ENCODE peak calls at places on chromosomes 13 and 19, in eight cellular contexts. Z, J, M, E, C, D, T and B are unnamed samples.

GRCh38 chr13:24252136-24252535 is 57.2 kb upstream of the C1QTNF9 start:
- DNase-seq in J (no peak), T (no peak), Z (no peak), D (no peak), E (no peak), C (no peak), M (no peak), B (no peak)

GRCh38 chr19:35231956-35232746 is 3.6 kb upstream of the FAM187B start:
- DNase-seq in M (no peak), Z (no peak), J (no peak), D (no peak), C (no peak), E (no peak), T (no peak), B (no peak)

GRCh38 chr13:53238241-53238640 is 209.6 kb downstream of the OLFM4 start:
- DNase-seq in J (no peak), E (no peak), C (no peak), D (no peak), T (no peak), Z (no peak), M (no peak), B (no peak)

GRCh38 chr13:105848494-105848893 is 687.0 kb downstream of the EFNB2 start:
- DNase-seq in J (no peak), Z (no peak), D (peak), E (no peak), M (no peak), C (no peak), T (no peak), B (no peak)

GRCh38 chr13:48302920-48303330 is 626 bp upstream of the RB1 start:
- DNase-seq in M (no peak), J (peak), C (no peak), D (no peak), T (no peak), Z (no peak), E (no peak), B (no peak)

GRCh38 chr19:30516586-30516985 is 144.4 kb downstream of the ZNF536 start:
- DNase-seq in C (no peak), D (no peak), Z (no peak), E (no peak), T (peak), M (no peak), J (no peak), B (no peak)

GRCh38 chr13:58950911-58951310 is 1212.8 kb downstream of the DIAPH3 start:
- DNase-seq in Z (no peak), J (no peak), C (no peak), M (no peak), D (no peak), T (no peak), E (no peak), B (no peak)

GRCh38 chr19:31976775-31977536 is 368.5 kb upstream of the ZNF507 start:
- DNase-seq in T (no peak), Z (no peak), J (no peak), M (no peak), C (no peak), E (no peak), D (no peak), B (no peak)

GRCh38 chr19:48874309-48875135 is 2.3 kb downstream of the PPP1R15A start:
- DNase-seq in M (peak), C (no peak), D (no peak), Z (peak), J (peak), E (peak), T (no peak), B (peak)

GRCh38 chr13:45564108-45564507 is 51.4 kb downstream of the ERICH6B start:
- DNase-seq in M (no peak), D (no peak), J (no peak), Z (peak), E (no peak), T (no peak), C (no peak), B (no peak)

GRCh38 chr19:51564791-51565190 is 6.3 kb upstream of the ZNF175 start:
- DNase-seq in C (no peak), D (no peak), E (no peak), T (no peak), Z (no peak), M (no peak), J (no peak), B (no peak)

GRCh38 chr19:10863107-10863700 is 8.1 kb upstream of the CARM1 start:
- DNase-seq in T (no peak), C (no peak), Z (no peak), M (peak), E (peak), D (no peak), J (no peak), B (no peak)

GRCh38 chr19:40190891-40191835 is at the start of gene MAP3K10:
- DNase-seq in D (peak), J (peak), C (no peak), E (peak), Z (peak), M (peak), T (peak), B (peak)

GRCh38 chr13:110369400-110369799 is 62.3 kb downstream of the COL4A2 start:
- DNase-seq in T (no peak), M (no peak), E (no peak), Z (no peak), C (no peak), J (no peak), D (no peak), B (no peak)
- TF ChIP-seq CTCF in T (no peak), M (no peak), E (no peak), Z (no peak), C (no peak), J (no peak), D (peak), B (no peak)

GRCh38 chr13:73820688-73821087 is 313.5 kb downstream of the KLF12 start:
- DNase-seq in E (no peak), T (no peak), Z (no peak), D (no peak), C (no peak), M (no peak), J (no peak), B (no peak)
- TF ChIP-seq EP300 in E (no peak), T (no peak), Z (no peak), D (no peak), C (no peak), M (no peak), J (no peak), B (no peak)

GRCh38 chr19:54096642-54097106 is 3.9 kb downstream of the OSCAR start:
- DNase-seq in Z (peak), T (no peak), D (no peak), C (no peak), E (no peak), M (no peak), J (peak), B (peak)
- TF ChIP-seq CTCF in Z (no peak), T (no peak), D (peak), C (no peak), E (no peak), M (no peak), J (no peak), B (no peak)

DNA sequence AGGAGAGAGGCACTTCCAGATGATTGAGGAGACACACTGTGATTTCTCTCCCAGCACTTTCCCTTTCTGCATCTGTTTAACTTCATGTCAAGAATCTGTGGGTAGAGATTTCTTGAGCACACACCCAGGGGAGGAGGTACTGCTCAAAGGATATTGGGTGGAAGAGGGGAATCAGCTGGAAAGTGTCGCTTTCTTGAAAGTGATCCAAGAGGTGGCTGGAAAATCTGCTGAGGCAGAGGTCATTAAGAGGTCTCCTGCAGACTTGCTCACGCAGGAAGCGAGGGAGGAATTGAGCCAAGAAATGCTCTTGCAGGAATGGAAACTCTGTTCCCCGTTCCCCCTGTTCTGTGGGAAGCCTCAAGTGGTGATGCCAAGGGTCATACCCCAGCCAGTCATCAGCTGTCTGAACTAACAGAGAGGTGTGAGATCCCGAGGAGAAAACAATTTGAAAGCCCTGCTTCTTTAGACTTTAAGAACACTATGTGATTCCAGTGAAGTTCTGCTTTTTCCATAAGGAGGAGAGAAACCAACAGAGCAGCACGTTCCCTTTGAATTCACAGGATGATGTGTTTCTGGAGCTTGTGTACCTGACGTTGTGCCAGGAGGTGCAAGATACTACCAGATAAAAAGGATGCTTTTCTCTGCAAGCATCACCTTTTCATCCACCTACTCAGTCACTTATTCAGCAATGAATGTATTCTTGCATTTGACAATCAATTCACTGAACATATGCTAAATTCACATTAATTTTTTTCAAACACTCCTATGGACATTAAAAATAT is 163.4 kb upstream of the GPR12 start:
- DNase-seq in D (no peak), T (no peak), M (no peak), J (no peak), E (no peak), Z (peak), C (no peak), B (no peak)
- TF ChIP-seq EP300 in D (no peak), T (no peak), M (no peak), J (no peak), E (no peak), Z (no peak), C (no peak), B (no peak)

DNA sequence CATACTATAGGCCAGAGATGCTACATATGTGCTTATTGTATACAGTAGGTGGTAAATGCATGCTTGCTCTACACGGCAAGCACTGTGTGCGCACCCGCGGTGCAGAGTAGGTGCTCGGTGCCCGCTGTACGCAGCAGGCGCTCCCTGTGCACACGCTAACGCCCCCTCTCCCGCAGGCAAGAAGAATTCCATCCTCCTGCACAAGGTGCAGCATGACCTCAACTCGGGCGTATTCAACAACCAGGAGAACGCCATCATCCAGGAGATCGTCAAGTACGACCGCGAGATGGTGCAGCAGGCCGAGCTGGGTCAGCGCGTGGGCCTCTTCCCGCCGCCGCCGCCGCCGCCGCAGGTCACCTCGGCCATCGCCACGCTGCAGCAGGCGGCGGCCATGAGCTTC is 17.7 kb downstream of the POLRMT start:
- DNase-seq in Z (no peak), E (no peak), M (no peak), T (peak), D (no peak), J (no peak), C (no peak), B (no peak)
- TF ChIP-seq CTCF in Z (no peak), E (no peak), M (no peak), T (no peak), D (no peak), J (no peak), C (no peak), B (no peak)

DNA sequence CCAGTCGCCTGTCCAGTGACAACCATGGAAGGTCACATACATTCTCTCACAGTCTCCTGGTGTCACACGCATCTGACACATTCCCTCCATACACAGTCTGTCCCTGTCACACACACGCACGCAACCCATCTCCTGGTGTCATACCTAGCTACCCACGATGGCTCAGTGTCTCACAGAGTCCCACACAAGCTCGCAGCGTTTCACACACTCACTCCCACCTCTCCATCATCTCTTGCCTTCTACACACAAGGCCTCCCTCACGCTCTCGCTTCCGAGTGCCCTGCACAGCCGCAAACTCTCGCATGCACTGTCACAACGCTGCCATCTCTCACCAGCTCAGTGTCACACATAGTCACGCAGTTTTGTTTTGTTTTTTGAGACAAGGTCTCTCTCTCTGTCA is 1.2 kb upstream of the GNG8 start:
- DNase-seq in M (no peak), T (no peak), E (no peak), D (no peak), J (no peak), Z (no peak), C (no peak), B (no peak)
- TF ChIP-seq EP300 in M (no peak), T (no peak), E (no peak), D (no peak), J (no peak), Z (no peak), C (no peak), B (no peak)

DNA sequence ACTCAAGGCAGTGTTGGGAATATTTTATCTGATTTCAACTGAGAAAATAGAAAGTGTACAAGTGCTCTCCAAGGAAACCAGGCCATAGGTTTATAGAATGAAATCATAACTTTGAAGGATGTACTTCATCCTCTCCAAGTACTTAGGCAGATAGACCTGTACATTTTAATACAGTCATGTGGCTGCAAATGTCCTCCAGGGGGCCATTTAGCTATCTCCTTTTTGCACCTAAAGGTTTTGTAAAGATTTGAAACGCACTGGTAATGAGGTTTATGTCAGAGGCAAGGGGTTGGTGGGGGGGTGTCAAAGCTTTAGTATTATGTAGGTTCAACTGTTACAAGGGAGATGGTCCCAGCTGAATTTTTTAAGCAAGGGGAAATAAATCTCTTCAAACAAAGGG is 364.4 kb downstream of the DCT start:
- DNase-seq in E (no peak), D (no peak), C (no peak), J (no peak), Z (no peak), T (no peak), M (no peak), B (no peak)
- TF ChIP-seq CTCF in E (no peak), D (peak), C (no peak), J (no peak), Z (no peak), T (no peak), M (no peak), B (no peak)

GRCh38 chr19:47093254-47093653 is 20.3 kb downstream of the ZC3H4 start:
- DNase-seq in C (no peak), M (no peak), T (no peak), J (no peak), Z (no peak), D (no peak), E (no peak), B (no peak)
- TF ChIP-seq EP300 in C (no peak), M (no peak), T (no peak), J (no peak), Z (no peak), D (no peak), E (no peak), B (no peak)

DNA sequence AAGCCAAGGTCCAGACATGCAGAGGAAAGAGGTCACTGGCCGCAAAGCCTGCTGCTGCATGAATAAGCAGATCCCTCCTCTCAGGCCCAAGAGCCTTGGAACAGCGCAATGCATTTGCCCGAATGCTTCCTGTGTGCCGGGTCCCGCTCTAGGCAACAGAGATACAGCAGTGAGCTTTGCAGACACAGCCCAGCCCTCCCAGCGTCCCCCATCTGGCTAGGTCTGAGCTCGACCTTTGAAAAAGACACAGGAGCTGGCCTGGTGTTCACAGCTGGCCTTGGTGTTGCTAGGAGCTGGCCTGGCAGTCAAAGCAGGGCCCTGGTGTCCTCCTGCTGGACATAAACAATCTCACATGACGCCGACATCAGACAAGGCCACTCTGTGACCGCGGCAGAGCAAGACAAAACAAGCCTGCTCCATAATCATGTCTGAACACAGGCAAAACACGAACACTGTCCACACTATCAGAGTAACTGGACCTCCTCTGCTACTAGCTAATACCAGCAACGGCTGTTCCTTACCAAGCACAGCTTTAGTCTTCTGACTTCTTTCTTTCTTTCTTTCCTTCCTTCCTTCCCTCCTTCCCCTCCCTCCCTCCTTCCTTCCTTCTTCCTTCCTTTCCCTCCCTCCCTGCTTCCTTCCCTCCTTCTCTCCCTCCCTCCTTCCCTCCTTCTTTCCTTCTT is 5.7 kb upstream of the PEX11G start:
- DNase-seq in C (no peak), J (peak), M (peak), T (no peak), D (peak), E (peak), Z (no peak), B (no peak)
- TF ChIP-seq CTCF in C (no peak), J (no peak), M (no peak), T (no peak), D (no peak), E (no peak), Z (no peak), B (no peak)